ENCODE peak calls at places on chromosomes 4 and X, in nine cellular contexts. G, K, U, P, O, Z, W, V and S are unnamed samples.

GRCh38 chrX:357693-358471 is 28.8 kb downstream of the PPP2R3B start:
- DNase-seq in G (peak; percentile 55), K (no peak), U (no peak), P (no peak), O (no peak), Z (no peak), W (peak; percentile 60), V (peak; percentile 65), S (no peak)

GRCh38 chr4:166318810-166319525 is 445.9 kb downstream of the TLL1 start:
- DNase-seq in G (peak; percentile 80), K (no peak), U (no peak), P (no peak), O (no peak), Z (no peak), W (peak; percentile 0), V (no peak), S (no peak)

GRCh38 chrX:39518451-39519212 is 579.1 kb downstream of the BCOR start:
- DNase-seq in G (no peak), K (no peak), U (no peak), P (no peak), O (no peak), Z (no peak), W (no peak), V (no peak), S (peak; percentile 52)

GRCh38 chrX:151923648-151924047 is 11.0 kb downstream of the MAGEA4 start:
- DNase-seq in G (no peak), K (no peak), U (no peak), P (no peak), O (no peak), Z (no peak), W (no peak), V (no peak), S (no peak)

GRCh38 chr4:74098628-74098995 is 383 bp downstream of the CXCL2 start:
- DNase-seq in G (peak; percentile 37), K (no peak), U (no peak), P (no peak), O (no peak), Z (no peak), W (no peak), V (no peak), S (no peak)

GRCh38 chr4:142128529-142128928 is 492.1 kb downstream of the IL15 start:
- DNase-seq in G (no peak), K (no peak), U (no peak), P (no peak), O (no peak), Z (no peak), W (peak; percentile 39), V (no peak), S (no peak)

GRCh38 chr4:153509724-153510123 is 43.6 kb downstream of the TMEM131L start:
- DNase-seq in G (no peak), K (no peak), U (no peak), P (no peak), O (no peak), Z (no peak), W (no peak), V (no peak), S (no peak)

GRCh38 chr4:28518781-28519180 is 1658.1 kb downstream of the STIM2 start:
- DNase-seq in G (peak; percentile 32), K (no peak), U (no peak), P (no peak), O (no peak), Z (no peak), W (peak; percentile 76), V (no peak), S (no peak)

GRCh38 chr4:52750819-52751348 is 341 bp downstream of the ERVMER34-1 start:
- DNase-seq in G (peak; percentile 44), K (peak; percentile 43), U (no peak), P (no peak), O (no peak), Z (no peak), W (no peak), V (no peak), S (no peak)

GRCh38 chrX:133402830-133403625 is 12.3 kb downstream of the GPC4 start:
- DNase-seq in G (no peak), K (no peak), U (no peak), P (no peak), O (no peak), Z (no peak), W (no peak), V (no peak), S (no peak)

GRCh38 chrX:73977542-73978169 is 326.3 kb upstream of the ZCCHC13 start:
- DNase-seq in G (no peak), K (no peak), U (no peak), P (no peak), O (no peak), Z (no peak), W (no peak), V (no peak), S (no peak)

GRCh38 chrX:70025464-70025863 is 24.3 kb downstream of the AWAT2 start:
- DNase-seq in G (no peak), K (no peak), U (no peak), P (no peak), O (no peak), Z (no peak), W (peak; percentile 16), V (no peak), S (no peak)

GRCh38 chr4:39490322-39490721 is 31.5 kb downstream of the LIAS start:
- DNase-seq in G (no peak), K (no peak), U (no peak), P (no peak), O (no peak), Z (no peak), W (no peak), V (no peak), S (no peak)

GRCh38 chr4:155025762-155026457 is 182.5 kb upstream of the NPY2R start:
- DNase-seq in G (peak; percentile 51), K (no peak), U (no peak), P (peak; percentile 25), O (peak; percentile 66), Z (no peak), W (no peak), V (peak; percentile 49), S (peak; percentile 66)

GRCh38 chr4:109465065-109465464 is 31.4 kb downstream of the SEC24B start:
- DNase-seq in G (no peak), K (no peak), U (no peak), P (no peak), O (no peak), Z (no peak), W (no peak), V (no peak), S (no peak)

GRCh38 chrX:86917959-86918358 is 599.6 kb upstream of the KLHL4 start:
- DNase-seq in G (no peak), K (no peak), U (no peak), P (no peak), O (no peak), Z (no peak), W (no peak), V (no peak), S (no peak)

GRCh38 chr4:147760695-147761094 is 28.8 kb downstream of the ARHGAP10 start:
- DNase-seq in G (no peak), K (peak; percentile 60), U (no peak), P (no peak), O (no peak), Z (no peak), W (no peak), V (no peak), S (no peak)

GRCh38 chr4:177272007-177272406 is 37.7 kb upstream of the NEIL3 start:
- DNase-seq in G (no peak), K (no peak), U (no peak), P (no peak), O (no peak), Z (no peak), W (no peak), V (no peak), S (no peak)

GRCh38 chr4:27017623-27018022 is 157.0 kb downstream of the STIM2 start:
- DNase-seq in G (no peak), K (no peak), U (no peak), P (no peak), O (no peak), Z (no peak), W (no peak), V (no peak), S (no peak)

GRCh38 chr4:40423735-40424134 is 88.6 kb downstream of the CHRNA9 start:
- DNase-seq in G (peak; percentile 72), K (no peak), U (no peak), P (no peak), O (no peak), Z (no peak), W (peak; percentile 58), V (no peak), S (no peak)

GRCh38 chr4:156196722-156197121 is 243.1 kb upstream of the CTSO start:
- DNase-seq in G (no peak), K (no peak), U (no peak), P (peak; percentile 50), O (no peak), Z (no peak), W (no peak), V (no peak), S (no peak)

GRCh38 chr4:96194993-96195392 is 355.1 kb downstream of the PDHA2 start:
- DNase-seq in G (no peak), K (no peak), U (no peak), P (no peak), O (no peak), Z (no peak), W (no peak), V (no peak), S (no peak)

GRCh38 chrX:147838465-147839131 is 73.1 kb upstream of the FMR1 start:
- DNase-seq in G (peak; percentile 11), K (no peak), U (peak; percentile 3), P (no peak), O (no peak), Z (no peak), W (no peak), V (no peak), S (peak; percentile 8)

GRCh38 chr4:16032382-16032743 is 51.5 kb downstream of the PROM1 start:
- DNase-seq in G (peak; percentile 71), K (no peak), U (no peak), P (no peak), O (no peak), Z (no peak), W (no peak), V (no peak), S (no peak)

GRCh38 chr4:113756005-113756410 is 5.5 kb downstream of the CAMK2D start:
- DNase-seq in G (peak; percentile 64), K (no peak), U (no peak), P (peak; percentile 22), O (no peak), Z (no peak), W (peak; percentile 70), V (no peak), S (no peak)

GRCh38 chrX:11336201-11336600 is 43.0 kb downstream of the AMELX start:
- DNase-seq in G (no peak), K (no peak), U (no peak), P (no peak), O (no peak), Z (no peak), W (no peak), V (no peak), S (no peak)

GRCh38 chrX:22526339-22526738 is 253.6 kb downstream of the CBLL2 start:
- DNase-seq in G (peak; percentile 84), K (no peak), U (no peak), P (peak; percentile 76), O (no peak), Z (no peak), W (peak; percentile 70), V (no peak), S (no peak)

GRCh38 chr4:14984452-14984851 is 17.8 kb upstream of the CPEB2 start:
- DNase-seq in G (no peak), K (no peak), U (no peak), P (no peak), O (no peak), Z (no peak), W (no peak), V (no peak), S (no peak)

GRCh38 chr4:96739101-96739500 is 899.2 kb downstream of the PDHA2 start:
- DNase-seq in G (no peak), K (no peak), U (no peak), P (no peak), O (no peak), Z (no peak), W (no peak), V (no peak), S (no peak)

GRCh38 chrX:88982183-88982582 is 235.2 kb downstream of the CPXCR1 start:
- DNase-seq in G (no peak), K (no peak), U (no peak), P (no peak), O (no peak), Z (no peak), W (no peak), V (no peak), S (no peak)

GRCh38 chrX:261167-261857 is 19.9 kb upstream of the PLCXD1 start:
- DNase-seq in G (no peak), K (peak; percentile 58), U (no peak), P (no peak), O (no peak), Z (no peak), W (peak; percentile 23), V (no peak), S (no peak)